ENCODE peak calls at places on chromosomes 4 and X, in four cellular contexts. E is esophagus muscularis mucosa; F is CD4-positive, alpha-beta memory T cell; J is H9. C is an unnamed sample. For H3K4me1 and H3K9me3, the result is how much of the 10 kb centered on the place peaks cover.

GRCh38 chr4:23887173-23887572 is 2.7 kb downstream of the PPARGC1A start:
- DNase-seq in E (no peak), F (no peak), J (no peak), C (no peak)

GRCh38 chr4:150852237-150852636 is 162.8 kb downstream of the LRBA start:
- DNase-seq in E (no peak), F (no peak), J (no peak), C (no peak)

GRCh38 chrX:144717682-144718081 is 529.6 kb upstream of the SPANXN1 start:
- DNase-seq in E (no peak), F (no peak), J (no peak), C (no peak)

GRCh38 chr4:141891260-141892120 is 255.1 kb downstream of the IL15 start:
- DNase-seq in E (no peak), F (no peak), J (no peak), C (no peak)

GRCh38 chrX:135170877-135171519 is at the start of gene CT55:
- DNase-seq in E (no peak), F (no peak), J (peak), C (no peak)

GRCh38 chr4:53573696-53574095 is 17.6 kb downstream of the LNX1 start:
- DNase-seq in E (no peak), F (no peak), J (no peak), C (no peak)

GRCh38 chrX:3806630-3807029 is 93.2 kb upstream of the PRKX start:
- DNase-seq in E (no peak), F (no peak), J (no peak), C (no peak)

GRCh38 chr4:13367691-13368090 is 116.4 kb downstream of the RAB28 start:
- DNase-seq in E (no peak), F (no peak), J (no peak), C (no peak)

GRCh38 chrX:124001581-124001980 is 40.1 kb downstream of the STAG2 start:
- DNase-seq in E (no peak), F (no peak), J (no peak), C (no peak)

GRCh38 chrX:96703816-96704215 is 19.2 kb downstream of the DIAPH2 start:
- DNase-seq in E (no peak), F (no peak), J (no peak), C (no peak)

GRCh38 chr4:141027421-141027820 is 105.8 kb downstream of the RNF150 start:
- DNase-seq in E (no peak), F (no peak), J (no peak), C (peak)

GRCh38 chr4:145041378-145041777 is 56.6 kb downstream of the ANAPC10 start:
- DNase-seq in E (no peak), F (no peak), J (no peak), C (no peak)

GRCh38 chr4:64158648-64159326 is 250.5 kb downstream of the TECRL start:
- DNase-seq in E (no peak), F (peak), J (peak), C (peak)

GRCh38 chrX:49110417-49110816 is 13.1 kb downstream of the GPKOW start:
- DNase-seq in E (no peak), F (no peak), J (no peak), C (no peak)

GRCh38 chr4:15753786-15754185 is 24.3 kb upstream of the CD38 start:
- DNase-seq in E (no peak), F (no peak), J (no peak), C (no peak)

GRCh38 chr4:184680698-184681097 is 31.2 kb downstream of the PRIMPOL start:
- DNase-seq in E (no peak), F (no peak), J (no peak), C (no peak)

GRCh38 chr4:53461244-53461643 is 83.8 kb downstream of the FIP1L1 start:
- DNase-seq in E (no peak), F (no peak), J (no peak), C (peak)

GRCh38 chrX:108186811-108187210 is 95.2 kb downstream of the ATG4A start:
- DNase-seq in E (no peak), F (no peak), J (no peak), C (peak)

GRCh38 chr4:100060765-100061416 is 110.8 kb upstream of the H2AZ1 start:
- DNase-seq in E (no peak), F (no peak), J (no peak), C (no peak)

GRCh38 chr4:188714488-188714887 is 575.2 kb downstream of the TRIML1 start:
- DNase-seq in E (no peak), F (no peak), J (no peak), C (no peak)

GRCh38 chr4:110637408-110638131 is 14.7 kb upstream of the PITX2 start:
- DNase-seq in E (no peak), F (no peak), J (peak), C (no peak)

GRCh38 chr4:176002007-176002623 is 63.5 kb upstream of the WDR17 start:
- DNase-seq in E (no peak), F (no peak), J (peak), C (no peak)

GRCh38 chr4:120318447-120318846 is 251.8 kb upstream of the MAD2L1 start:
- DNase-seq in E (no peak), F (no peak), J (no peak), C (no peak)

GRCh38 chrX:129540725-129541184 is 696 bp downstream of the OCRL start:
- DNase-seq in E (no peak), F (no peak), J (peak), C (peak)

GRCh38 chr4:2794707-2795557 is 2.0 kb downstream of the SH3BP2 start:
- DNase-seq in E (no peak), F (no peak), J (no peak), C (no peak)

GRCh38 chr4:176443646-176444409 is 124.1 kb downstream of the SPCS3 start:
- DNase-seq in E (no peak), F (no peak), J (no peak), C (peak)

GRCh38 chrX:40132751-40133150 is 35.0 kb upstream of the BCOR start:
- DNase-seq in E (peak), F (no peak), J (no peak), C (peak)

GRCh38 chr4:118237531-118237930 is 115.3 kb downstream of the PRSS12 start:
- DNase-seq in E (no peak), F (no peak), J (no peak), C (no peak)
- H3K4me1 ChIP-seq in E (under half), F (under half), J (under half), C (under half)

GRCh38 chr4:386708-387105 is 49.1 kb downstream of the ZNF141 start:
- DNase-seq in E (no peak), F (no peak), J (no peak), C (no peak)
- H3K9me3 ChIP-seq in E (half or more), F (under half), J (under half), C (under half)

GRCh38 chr4:113707013-113707412 is 54.5 kb downstream of the CAMK2D start:
- DNase-seq in E (no peak), F (no peak), J (no peak), C (no peak)

GRCh38 chr4:113708250-113708649 is 53.3 kb downstream of the CAMK2D start:
- DNase-seq in E (no peak), F (no peak), J (no peak), C (no peak)

GRCh38 chr4:113711883-113712662 is 49.5 kb downstream of the CAMK2D start:
- DNase-seq in E (no peak), F (no peak), J (no peak), C (no peak)
- H3K4me1 ChIP-seq in E (under half), F (under half), J (under half), C (under half)

GRCh38 chrX:77719388-77719787 is 66.6 kb downstream of the ATRX start:
- DNase-seq in E (no peak), F (no peak), J (no peak), C (no peak)

DNA sequence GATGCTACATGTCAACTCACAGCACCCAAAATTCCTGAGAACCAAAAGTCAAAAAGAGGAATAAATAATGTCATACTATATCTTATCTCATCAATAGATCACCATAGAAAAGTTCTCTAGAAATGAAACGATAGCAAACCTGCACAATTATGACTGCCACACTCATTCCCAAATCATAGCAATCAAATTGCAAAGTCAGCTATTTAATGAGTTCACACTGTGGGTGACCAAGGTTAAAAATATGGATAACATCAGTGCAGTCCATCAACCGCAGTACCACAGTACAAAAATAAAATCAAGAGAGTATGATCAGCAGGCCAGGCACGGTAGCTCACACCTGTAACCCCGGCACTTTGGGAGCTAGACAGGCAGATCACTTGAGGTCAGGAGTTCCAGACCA is 62.3 kb downstream of the ATRX start:
- DNase-seq in E (no peak), F (no peak), J (no peak), C (no peak)
- H3K9me3 ChIP-seq in E (under half), F (under half), J (under half), C (under half)

GRCh38 chr4:169253087-169253675 is 17.6 kb downstream of the SH3RF1 start:
- DNase-seq in E (no peak), F (no peak), J (no peak), C (no peak)

GRCh38 chr4:169254546-169254983 is 16.2 kb downstream of the SH3RF1 start:
- DNase-seq in E (no peak), F (no peak), J (no peak), C (peak)

GRCh38 chr4:169253904-169254303 is 16.9 kb downstream of the SH3RF1 start:
- DNase-seq in E (no peak), F (no peak), J (no peak), C (no peak)

GRCh38 chr4:169256856-169257756 is 13.7 kb downstream of the SH3RF1 start:
- DNase-seq in E (no peak), F (no peak), J (no peak), C (no peak)

GRCh38 chr4:169256101-169256612 is 14.6 kb downstream of the SH3RF1 start:
- DNase-seq in E (no peak), F (no peak), J (no peak), C (no peak)
- H3K4me1 ChIP-seq in E (half or more), F (under half), J (under half), C (under half)

GRCh38 chr4:21134994-21135393 is 434.7 kb downstream of the PACRGL start:
- DNase-seq in E (no peak), F (peak), J (no peak), C (peak)
- H3K9me3 ChIP-seq in E (under half), F (under half), J (under half), C (under half)

GRCh38 chrX:153902388-153902787 is 2.1 kb upstream of the AVPR2 start:
- DNase-seq in E (no peak), F (no peak), J (no peak), C (no peak)
- H3K4me1 ChIP-seq in E (under half), F (under half), J (under half), C (under half)

GRCh38 chr4:41044165-41044564 is 170.2 kb downstream of the APBB2 start:
- DNase-seq in E (no peak), F (no peak), J (no peak), C (no peak)

GRCh38 chr4:41041541-41041940 is 172.8 kb downstream of the APBB2 start:
- DNase-seq in E (no peak), F (no peak), J (no peak), C (no peak)

GRCh38 chr4:41050116-41050515 is 164.2 kb downstream of the APBB2 start:
- DNase-seq in E (no peak), F (no peak), J (no peak), C (no peak)

GRCh38 chr4:41039312-41039711 is 175.0 kb downstream of the APBB2 start:
- DNase-seq in E (no peak), F (no peak), J (no peak), C (no peak)

GRCh38 chr4:41044791-41045190 is 169.6 kb downstream of the APBB2 start:
- DNase-seq in E (no peak), F (no peak), J (no peak), C (no peak)
- H3K9me3 ChIP-seq in E (under half), F (under half), J (under half), C (under half)

GRCh38 chr4:148447672-148448071 is 5.5 kb upstream of the NR3C2 start:
- DNase-seq in E (no peak), F (peak), J (no peak), C (no peak)
- H3K4me1 ChIP-seq in E (under half), F (under half), J (under half), C (under half)